ENCODE peak calls at places on chromosomes 4 and X, in seven cellular contexts. H is GM23248, S is fibroblast of the aortic adventitia, R is NCI-H2081, I is right lobe of liver, A is hypothalamus, N is tibial nerve. Z is an unnamed sample.

GRCh38 chrX:79259073-79259689 is 108.0 kb downstream of the ITM2A start:
- DNase-seq in I (no peak), H (no peak), R (no peak), N (no peak), A (peak; percentile 1), S (no peak), Z (peak; percentile 8)

GRCh38 chr4:637536-637935 is 12.2 kb downstream of the PDE6B start:
- DNase-seq in S (no peak), N (no peak), R (no peak), I (peak; percentile 30), A (no peak), H (no peak), Z (no peak)

GRCh38 chr4:6087669-6088068 is 69.4 kb upstream of the C4orf50 start:
- DNase-seq in I (peak; percentile 86), S (peak; percentile 2), N (no peak), A (peak; percentile 52), H (peak; percentile 20), R (peak; percentile 79), Z (no peak)

GRCh38 chr4:110193822-110194761 is 4.3 kb downstream of the ELOVL6 start:
- DNase-seq in N (peak; percentile 45), R (peak; percentile 76), I (peak; percentile 77), S (peak; percentile 94), A (peak; percentile 92), H (peak; percentile 54), Z (peak; percentile 58)

GRCh38 chr4:181504846-181505374 is 738.3 kb upstream of the TENM3 start:
- DNase-seq in H (no peak), A (no peak), S (no peak), I (no peak), R (peak; percentile 86), N (no peak), Z (no peak)

GRCh38 chrX:40855411-40855810 is 120.1 kb upstream of the MED14 start:
- DNase-seq in I (no peak), A (no peak), S (peak; percentile 72), R (peak; percentile 83), N (no peak), H (peak; percentile 16), Z (no peak)

GRCh38 chr4:2808001-2808400 is 15.1 kb downstream of the SH3BP2 start:
- DNase-seq in S (no peak), H (no peak), R (no peak), A (no peak), N (no peak), I (no peak), Z (no peak)

GRCh38 chr4:77175201-77175610 is 18.2 kb downstream of the CCNG2 start:
- DNase-seq in A (no peak), S (no peak), H (no peak), N (no peak), R (no peak), I (no peak), Z (no peak)

GRCh38 chr4:152983221-152983620 is 47.1 kb downstream of the FHDC1 start:
- DNase-seq in A (no peak), N (no peak), S (peak; percentile 23), R (no peak), H (peak; percentile 30), I (no peak), Z (no peak)

GRCh38 chr4:172898715-172899114 is 269.9 kb upstream of the GALNT7 start:
- DNase-seq in R (no peak), A (no peak), N (no peak), I (no peak), S (no peak), H (no peak), Z (no peak)

GRCh38 chr4:151117371-151117962 is 18.0 kb downstream of the RPS3A start:
- DNase-seq in H (peak; percentile 80), I (peak; percentile 60), N (peak; percentile 89), R (peak; percentile 62), S (peak; percentile 77), A (peak; percentile 74), Z (no peak)

Z was measured in T-helper 17 cell.